ENCODE peak calls at places on chromosomes 16 and 17, in seven cellular contexts. U, W, F, R, Y, M and N are unnamed samples.

GRCh38 chr17:64024781-64025731 is 4.6 kb upstream of the ICAM2 start:
- DNase-seq in U (no peak), W (no peak), F (no peak), R (no peak), Y (no peak), M (peak; percentile 42), N (no peak)

GRCh38 chr16:49276646-49277385 is 4.8 kb downstream of the CBLN1 start:
- DNase-seq in U (no peak), W (no peak), F (no peak), R (no peak), Y (no peak), M (no peak), N (peak; percentile 62)

GRCh38 chr17:33055171-33055611 is 63.5 kb downstream of the SPACA3 start:
- DNase-seq in U (no peak), W (no peak), F (no peak), R (no peak), Y (no peak), M (no peak), N (no peak)

GRCh38 chr16:66401610-66402009 is 25.5 kb upstream of the BEAN1 start:
- DNase-seq in U (no peak), W (no peak), F (no peak), R (no peak), Y (no peak), M (no peak), N (no peak)

GRCh38 chr16:13378151-13378550 is 476.8 kb downstream of the SHISA9 start:
- DNase-seq in U (peak; percentile 71), W (no peak), F (no peak), R (no peak), Y (no peak), M (no peak), N (no peak)

GRCh38 chr17:51319186-51319585 is 58.8 kb downstream of the UTP18 start:
- DNase-seq in U (no peak), W (no peak), F (no peak), R (no peak), Y (no peak), M (no peak), N (no peak)

GRCh38 chr16:27628216-27628945 is 78.4 kb downstream of the KATNIP start:
- DNase-seq in U (no peak), W (no peak), F (no peak), R (no peak), Y (no peak), M (no peak), N (no peak)

GRCh38 chr16:48370234-48370633 is 15.0 kb downstream of the SIAH1 start:
- DNase-seq in U (no peak), W (no peak), F (no peak), R (no peak), Y (no peak), M (no peak), N (no peak)

GRCh38 chr17:2085648-2085949 is 30.7 kb downstream of the HIC1 start:
- DNase-seq in U (no peak), W (no peak), F (peak; percentile 76), R (no peak), Y (no peak), M (no peak), N (no peak)

GRCh38 chr17:74742153-74742515 is 5.1 kb downstream of the RAB37 start:
- DNase-seq in U (peak; percentile 38), W (no peak), F (no peak), R (no peak), Y (no peak), M (no peak), N (no peak)

GRCh38 chr16:12143776-12144175 is 167.2 kb downstream of the SNX29 start:
- DNase-seq in U (no peak), W (no peak), F (no peak), R (no peak), Y (no peak), M (no peak), N (no peak)

GRCh38 chr16:4314532-4315184 is 1.2 kb upstream of the GLIS2 start:
- DNase-seq in U (no peak), W (no peak), F (no peak), R (no peak), Y (no peak), M (no peak), N (no peak)